ENCODE peak calls at places on chromosome 1, in six cellular contexts. One of them, this sample, is unnamed.

GRCh38 chr1:26910343-26911160 is 3.2 kb downstream of the NR0B2 start:
- DNase-seq in tibial nerve: no peak
- DNase-seq in NCI-H748 treated with DMSO at 0.1 percent for 48 hours: no peak
- DNase-seq in COR-L47: no peak
- DNase-seq in hypothalamus: no peak
- DNase-seq in GM13976: no peak
- DNase-seq in this sample: no peak

GRCh38 chr1:162904579-162904978 is 43.6 kb upstream of the CCDC190 start:
- DNase-seq in NCI-H748 treated with DMSO at 0.1 percent for 48 hours: no peak
- DNase-seq in GM13976: no peak
- DNase-seq in tibial nerve: no peak
- DNase-seq in hypothalamus: no peak
- DNase-seq in COR-L47: no peak
- DNase-seq in this sample: no peak

GRCh38 chr1:2969870-2970291 is 51.4 kb upstream of the ACTRT2 start:
- DNase-seq in hypothalamus: no peak
- DNase-seq in NCI-H748 treated with DMSO at 0.1 percent for 48 hours: no peak
- DNase-seq in tibial nerve: no peak
- DNase-seq in GM13976: no peak
- DNase-seq in COR-L47: no peak
- DNase-seq in this sample: no peak

GRCh38 chr1:85282424-85282823 is 6.0 kb upstream of the BCL10 start:
- DNase-seq in NCI-H748 treated with DMSO at 0.1 percent for 48 hours: no peak
- DNase-seq in hypothalamus: no peak
- DNase-seq in COR-L47: no peak
- DNase-seq in tibial nerve: no peak
- DNase-seq in GM13976: no peak
- DNase-seq in this sample: no peak

GRCh38 chr1:24795236-24795635 is 50.0 kb downstream of the CLIC4 start:
- DNase-seq in GM13976: no peak
- DNase-seq in NCI-H748 treated with DMSO at 0.1 percent for 48 hours: no peak
- DNase-seq in hypothalamus: no peak
- DNase-seq in tibial nerve: no peak
- DNase-seq in COR-L47: no peak
- DNase-seq in this sample: no peak

GRCh38 chr1:117284408-117285215 is 73.9 kb upstream of the VTCN1 start:
- DNase-seq in tibial nerve: no peak
- DNase-seq in NCI-H748 treated with DMSO at 0.1 percent for 48 hours: peak; percentile 64
- DNase-seq in GM13976: peak; percentile 25
- DNase-seq in COR-L47: peak; percentile 70
- DNase-seq in hypothalamus: no peak
- DNase-seq in this sample: no peak

GRCh38 chr1:25785321-25786067 is 14.5 kb upstream of the SELENON start:
- DNase-seq in tibial nerve: no peak
- DNase-seq in COR-L47: no peak
- DNase-seq in NCI-H748 treated with DMSO at 0.1 percent for 48 hours: no peak
- DNase-seq in GM13976: no peak
- DNase-seq in hypothalamus: no peak
- DNase-seq in this sample: no peak

GRCh38 chr1:223244366-223245103 is 101.5 kb upstream of the TLR5 start:
- DNase-seq in hypothalamus: no peak
- DNase-seq in GM13976: peak; percentile 34
- DNase-seq in tibial nerve: no peak
- DNase-seq in NCI-H748 treated with DMSO at 0.1 percent for 48 hours: no peak
- DNase-seq in COR-L47: no peak
- DNase-seq in this sample: no peak

GRCh38 chr1:220748091-220748934 is at the start of gene MTARC2:
- DNase-seq in tibial nerve: peak; percentile 71
- DNase-seq in NCI-H748 treated with DMSO at 0.1 percent for 48 hours: peak; percentile 63
- DNase-seq in hypothalamus: peak; percentile 30
- DNase-seq in GM13976: peak; percentile 61
- DNase-seq in COR-L47: peak; percentile 31
- DNase-seq in this sample: peak; percentile 52